ENCODE peak calls at places on chromosome 20, in five cellular contexts. One of them, this sample, is unnamed. For H3K4me1 and H3F3A, the result is how much of the 10 kb centered on the place peaks cover.

GRCh38 chr20:48703511-48704219 is 124.1 kb downstream of the PREX1 start:
- DNase-seq in SK-N-SH: no peak
- DNase-seq in MM.1S: no peak
- DNase-seq in neural progenitor cell: no peak
- DNase-seq in PC-3: no peak
- DNase-seq in this sample: no peak

GRCh38 chr20:59750209-59750840 is 146.0 kb downstream of the PHACTR3 start:
- DNase-seq in SK-N-SH: no peak
- DNase-seq in PC-3: no peak
- DNase-seq in MM.1S: no peak
- DNase-seq in neural progenitor cell: no peak
- DNase-seq in this sample: no peak

GRCh38 chr20:62192635-62193034 is 9.8 kb downstream of the MTG2 start:
- DNase-seq in neural progenitor cell: no peak
- DNase-seq in MM.1S: no peak
- DNase-seq in SK-N-SH: no peak
- DNase-seq in PC-3: no peak
- DNase-seq in this sample: no peak

GRCh38 chr20:5918856-5919633 is 31.3 kb downstream of the TRMT6 start:
- DNase-seq in SK-N-SH: no peak
- DNase-seq in PC-3: peak
- DNase-seq in neural progenitor cell: no peak
- DNase-seq in MM.1S: peak
- DNase-seq in this sample: peak

GRCh38 chr20:59743767-59744485 is 139.6 kb downstream of the PHACTR3 start:
- DNase-seq in SK-N-SH: no peak
- DNase-seq in MM.1S: peak
- DNase-seq in PC-3: peak
- DNase-seq in neural progenitor cell: peak
- DNase-seq in this sample: peak

GRCh38 chr20:20487811-20488210 is 119.9 kb downstream of the INSM1 start:
- DNase-seq in PC-3: peak
- DNase-seq in MM.1S: no peak
- DNase-seq in SK-N-SH: no peak
- DNase-seq in neural progenitor cell: no peak
- DNase-seq in this sample: peak

GRCh38 chr20:17633850-17634500 is 48.1 kb downstream of the RRBP1 start:
- DNase-seq in PC-3: no peak
- DNase-seq in SK-N-SH: no peak
- DNase-seq in MM.1S: no peak
- DNase-seq in neural progenitor cell: no peak
- DNase-seq in this sample: no peak

GRCh38 chr20:760751-761417 is 7.4 kb downstream of the SLC52A3 start:
- DNase-seq in neural progenitor cell: peak
- DNase-seq in PC-3: no peak
- DNase-seq in MM.1S: peak
- DNase-seq in SK-N-SH: peak
- DNase-seq in this sample: peak

GRCh38 chr20:59580991-59581401 is 23.3 kb upstream of the PHACTR3 start:
- DNase-seq in PC-3: no peak
- DNase-seq in neural progenitor cell: no peak
- DNase-seq in SK-N-SH: no peak
- DNase-seq in MM.1S: no peak
- DNase-seq in this sample: no peak

GRCh38 chr20:46057856-46058655 is 29.0 kb downstream of the SLC12A5 start:
- DNase-seq in SK-N-SH: no peak
- DNase-seq in PC-3: no peak
- DNase-seq in MM.1S: no peak
- DNase-seq in neural progenitor cell: peak
- DNase-seq in this sample: peak

GRCh38 chr20:3406481-3407425 is 716 bp downstream of the DNAAF9 start:
- DNase-seq in SK-N-SH: peak
- DNase-seq in MM.1S: no peak
- DNase-seq in neural progenitor cell: peak
- DNase-seq in PC-3: no peak
- DNase-seq in this sample: peak

GRCh38 chr20:44711237-44711636 is 3.9 kb upstream of the CCN5 start:
- DNase-seq in SK-N-SH: no peak
- DNase-seq in MM.1S: no peak
- DNase-seq in neural progenitor cell: no peak
- DNase-seq in PC-3: no peak
- DNase-seq in this sample: peak

GRCh38 chr20:11205769-11206362 is 532.1 kb upstream of the JAG1 start:
- DNase-seq in MM.1S: no peak
- DNase-seq in SK-N-SH: no peak
- DNase-seq in PC-3: no peak
- DNase-seq in neural progenitor cell: no peak
- DNase-seq in this sample: no peak

GRCh38 chr20:43985608-43986316 is 71.1 kb downstream of the TOX2 start:
- DNase-seq in MM.1S: no peak
- DNase-seq in neural progenitor cell: no peak
- DNase-seq in SK-N-SH: no peak
- DNase-seq in PC-3: no peak
- DNase-seq in this sample: no peak

GRCh38 chr20:4006640-4007039 is 8.7 kb downstream of the RNF24 start:
- DNase-seq in MM.1S: no peak
- DNase-seq in SK-N-SH: peak
- DNase-seq in neural progenitor cell: peak
- DNase-seq in PC-3: no peak
- DNase-seq in this sample: peak

GRCh38 chr20:25571817-25572216 is 13.5 kb downstream of the NINL start:
- DNase-seq in neural progenitor cell: no peak
- DNase-seq in MM.1S: no peak
- DNase-seq in PC-3: no peak
- DNase-seq in SK-N-SH: no peak
- DNase-seq in this sample: no peak

GRCh38 chr20:40687384-40688128 is 1.5 kb downstream of the MAFB start:
- DNase-seq in neural progenitor cell: peak
- DNase-seq in MM.1S: no peak
- DNase-seq in PC-3: no peak
- DNase-seq in SK-N-SH: peak
- DNase-seq in this sample: peak

GRCh38 chr20:56689318-56689717 is 60.2 kb downstream of the TFAP2C start:
- DNase-seq in neural progenitor cell: no peak
- DNase-seq in PC-3: peak
- DNase-seq in SK-N-SH: no peak
- DNase-seq in MM.1S: no peak
- DNase-seq in this sample: peak

GRCh38 chr20:17573493-17573892 is 3.6 kb downstream of the DSTN start:
- DNase-seq in neural progenitor cell: no peak
- DNase-seq in SK-N-SH: no peak
- DNase-seq in PC-3: no peak
- DNase-seq in MM.1S: no peak
- DNase-seq in this sample: no peak

GRCh38 chr20:40741507-40742106 is 52.6 kb upstream of the MAFB start:
- DNase-seq in PC-3: peak
- DNase-seq in MM.1S: peak
- DNase-seq in neural progenitor cell: peak
- DNase-seq in SK-N-SH: no peak
- DNase-seq in this sample: peak

GRCh38 chr20:44601801-44602204 is 19.4 kb downstream of the PKIG start:
- DNase-seq in PC-3: no peak
- DNase-seq in SK-N-SH: no peak
- DNase-seq in MM.1S: no peak
- DNase-seq in neural progenitor cell: no peak
- DNase-seq in this sample: peak

GRCh38 chr20:19785173-19785799 is 27.2 kb downstream of the RIN2 start:
- DNase-seq in PC-3: no peak
- DNase-seq in MM.1S: no peak
- DNase-seq in neural progenitor cell: no peak
- DNase-seq in SK-N-SH: no peak
- DNase-seq in this sample: peak

GRCh38 chr20:48635791-48636267 is 192.0 kb downstream of the PREX1 start:
- DNase-seq in neural progenitor cell: peak
- DNase-seq in MM.1S: peak
- DNase-seq in PC-3: peak
- DNase-seq in SK-N-SH: peak
- DNase-seq in this sample: peak

GRCh38 chr20:24778585-24779031 is 170.5 kb upstream of the CST7 start:
- DNase-seq in PC-3: peak
- DNase-seq in MM.1S: no peak
- DNase-seq in SK-N-SH: no peak
- DNase-seq in neural progenitor cell: no peak
- DNase-seq in this sample: no peak

GRCh38 chr20:25039697-25040437 is 18.1 kb downstream of the ACSS1 start:
- DNase-seq in SK-N-SH: no peak
- DNase-seq in MM.1S: no peak
- DNase-seq in neural progenitor cell: no peak
- DNase-seq in PC-3: peak
- DNase-seq in this sample: peak

GRCh38 chr20:45969712-45970634 is 2.0 kb downstream of the ZNF335 start:
- DNase-seq in SK-N-SH: peak
- DNase-seq in neural progenitor cell: peak
- DNase-seq in MM.1S: peak
- DNase-seq in PC-3: peak
- DNase-seq in this sample: peak

GRCh38 chr20:63679799-63680305 is 16.6 kb upstream of the TNFRSF6B start:
- DNase-seq in SK-N-SH: no peak
- DNase-seq in MM.1S: no peak
- DNase-seq in PC-3: no peak
- DNase-seq in neural progenitor cell: no peak
- DNase-seq in this sample: no peak

GRCh38 chr20:63682384-63683139 is 13.9 kb upstream of the TNFRSF6B start:
- DNase-seq in SK-N-SH: no peak
- DNase-seq in MM.1S: no peak
- DNase-seq in PC-3: peak
- DNase-seq in neural progenitor cell: no peak
- DNase-seq in this sample: peak

GRCh38 chr20:63680427-63680826 is 16.0 kb upstream of the TNFRSF6B start:
- DNase-seq in MM.1S: no peak
- DNase-seq in PC-3: no peak
- DNase-seq in SK-N-SH: no peak
- DNase-seq in neural progenitor cell: no peak
- DNase-seq in this sample: no peak

GRCh38 chr20:63680857-63681608 is 15.4 kb upstream of the TNFRSF6B start:
- DNase-seq in MM.1S: no peak
- DNase-seq in SK-N-SH: no peak
- DNase-seq in PC-3: no peak
- DNase-seq in neural progenitor cell: no peak
- DNase-seq in this sample: no peak

GRCh38 chr20:63681609-63682142 is 14.8 kb upstream of the TNFRSF6B start:
- DNase-seq in neural progenitor cell: no peak
- DNase-seq in SK-N-SH: no peak
- DNase-seq in MM.1S: no peak
- DNase-seq in PC-3: no peak
- DNase-seq in this sample: no peak
- H3K9ac ChIP-seq in neural progenitor cell: no peak
- H3K9ac ChIP-seq in SK-N-SH: no peak
- H3K9ac ChIP-seq in MM.1S: no peak
- H3K9ac ChIP-seq in PC-3: peak
- H3K9ac ChIP-seq in this sample: peak

GRCh38 chr20:42190084-42190483 is 571.9 kb upstream of the CHD6 start:
- DNase-seq in SK-N-SH: no peak
- DNase-seq in neural progenitor cell: no peak
- DNase-seq in PC-3: no peak
- DNase-seq in MM.1S: no peak
- DNase-seq in this sample: no peak
- H3K4me1 ChIP-seq in SK-N-SH: under half
- H3K4me1 ChIP-seq in neural progenitor cell: under half
- H3K4me1 ChIP-seq in PC-3: under half
- H3K4me1 ChIP-seq in MM.1S: under half
- H3K4me1 ChIP-seq in this sample: under half

GRCh38 chr20:34091637-34092200 is 20.3 kb downstream of the EIF2S2 start:
- DNase-seq in MM.1S: no peak
- DNase-seq in PC-3: no peak
- DNase-seq in SK-N-SH: no peak
- DNase-seq in neural progenitor cell: no peak
- DNase-seq in this sample: no peak

GRCh38 chr20:34089655-34090324 is 22.3 kb downstream of the EIF2S2 start:
- DNase-seq in SK-N-SH: no peak
- DNase-seq in PC-3: no peak
- DNase-seq in neural progenitor cell: no peak
- DNase-seq in MM.1S: no peak
- DNase-seq in this sample: no peak

GRCh38 chr20:34088305-34088870 is 23.7 kb downstream of the EIF2S2 start:
- DNase-seq in SK-N-SH: no peak
- DNase-seq in neural progenitor cell: no peak
- DNase-seq in PC-3: no peak
- DNase-seq in MM.1S: no peak
- DNase-seq in this sample: no peak

GRCh38 chr20:34090645-34091044 is 21.4 kb downstream of the EIF2S2 start:
- DNase-seq in MM.1S: no peak
- DNase-seq in PC-3: no peak
- DNase-seq in neural progenitor cell: no peak
- DNase-seq in SK-N-SH: no peak
- DNase-seq in this sample: no peak

DNA sequence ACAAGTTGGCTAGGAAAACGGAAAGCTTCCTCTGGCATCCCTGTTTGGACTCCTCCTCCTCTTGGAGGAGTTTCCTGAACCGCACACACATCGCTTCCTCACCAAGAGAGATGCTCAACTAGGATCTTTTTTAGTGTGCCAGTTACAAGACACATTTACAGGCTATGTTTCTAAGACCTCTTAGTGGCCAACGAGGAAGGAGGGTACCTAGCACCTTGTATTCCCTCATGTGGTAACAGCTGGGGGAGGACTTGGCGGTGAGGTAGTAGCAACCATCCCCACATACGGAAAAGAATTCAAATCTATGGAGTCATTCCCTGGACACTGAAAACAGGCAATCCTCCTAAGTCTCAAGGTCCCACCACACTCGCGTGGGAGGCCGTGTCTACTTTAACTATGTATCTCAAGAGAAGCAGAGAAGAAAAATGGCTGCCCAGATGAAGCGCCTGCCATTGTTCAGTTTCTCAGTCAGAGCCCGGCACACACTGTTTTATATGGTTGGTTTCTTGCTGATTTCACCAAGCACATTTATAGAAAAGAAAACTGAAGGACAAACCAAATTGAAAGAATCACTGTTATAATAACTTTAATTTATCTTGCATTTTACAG is 23.1 kb downstream of the EIF2S2 start:
- DNase-seq in MM.1S: no peak
- DNase-seq in neural progenitor cell: no peak
- DNase-seq in SK-N-SH: no peak
- DNase-seq in PC-3: no peak
- DNase-seq in this sample: no peak
- H3F3A ChIP-seq in MM.1S: half or more
- H3F3A ChIP-seq in neural progenitor cell: under half
- H3F3A ChIP-seq in SK-N-SH: half or more
- H3F3A ChIP-seq in PC-3: under half
- H3F3A ChIP-seq in this sample: half or more

DNA sequence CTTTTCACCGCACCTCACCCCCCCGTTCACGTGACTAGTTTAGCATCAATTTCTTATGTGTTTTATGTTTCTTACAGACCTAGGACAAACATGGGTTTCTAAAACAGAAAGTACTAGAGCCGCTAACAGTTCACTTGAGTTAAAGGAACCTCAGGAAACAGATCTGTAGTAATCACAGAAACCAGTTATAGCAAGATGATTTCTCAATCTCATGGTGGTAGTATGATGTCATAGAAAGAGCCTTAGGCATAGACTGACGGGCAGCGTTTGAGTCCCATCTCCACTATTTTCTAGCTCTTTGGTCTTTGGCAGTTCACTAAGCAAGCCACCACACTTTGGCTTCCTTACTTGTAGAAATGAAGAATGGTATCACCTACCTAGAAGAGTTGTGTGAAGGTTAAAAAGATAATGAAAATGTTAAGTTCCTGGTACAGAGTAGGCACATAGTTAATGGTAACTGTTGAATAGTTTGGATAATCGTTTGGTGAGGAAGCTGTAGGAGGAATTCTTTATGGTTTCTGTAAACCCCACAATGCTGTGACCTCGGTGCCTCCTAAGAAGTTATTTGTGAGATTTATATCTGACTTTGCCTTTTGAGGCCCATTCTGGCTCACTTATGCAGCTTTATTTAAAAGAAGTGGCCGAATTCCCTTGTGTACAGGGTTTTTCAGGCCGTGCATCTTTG is 21.3 kb downstream of the CTNNBL1 start:
- DNase-seq in SK-N-SH: no peak
- DNase-seq in MM.1S: no peak
- DNase-seq in neural progenitor cell: no peak
- DNase-seq in PC-3: no peak
- DNase-seq in this sample: peak
- H3K9ac ChIP-seq in SK-N-SH: no peak
- H3K9ac ChIP-seq in MM.1S: no peak
- H3K9ac ChIP-seq in neural progenitor cell: no peak
- H3K9ac ChIP-seq in PC-3: no peak
- H3K9ac ChIP-seq in this sample: no peak

This sample was measured in GM23248.